ENCODE peak calls at places on chromosomes 3 and 15, in four cellular contexts. X is HepG2, Y is A549, J is GM12878. T is an unnamed sample.

GRCh38 chr3:134364936-134365765 is 9.1 kb downstream of the AMOTL2 start:
- DNase-seq in X (no peak), Y (no peak), J (no peak), T (no peak)

GRCh38 chr3:111434941-111435622 is 106.9 kb upstream of the CD96 start:
- DNase-seq in X (no peak), Y (no peak), J (no peak), T (no peak)

GRCh38 chr15:49137861-49138260 is 17.5 kb downstream of the COPS2 start:
- DNase-seq in X (no peak), Y (no peak), J (no peak), T (no peak)

GRCh38 chr3:171442184-171442583 is 18.0 kb downstream of the TNIK start:
- DNase-seq in X (no peak), Y (no peak), J (no peak), T (no peak)

GRCh38 chr3:101703169-101703568 is 16.7 kb upstream of the RPL24 start:
- DNase-seq in X (no peak), Y (peak; percentile 49), J (no peak), T (no peak)

GRCh38 chr3:126498936-126499335 is 18.6 kb downstream of the UROC1 start:
- DNase-seq in X (peak; percentile 53), Y (no peak), J (no peak), T (no peak)

GRCh38 chr15:37860896-37861295 is 73.5 kb upstream of the TMCO5A start:
- DNase-seq in X (no peak), Y (no peak), J (no peak), T (no peak)

GRCh38 chr3:46946856-46947544 is 29.5 kb downstream of the CCDC12 start:
- DNase-seq in X (peak; percentile 45), Y (no peak), J (no peak), T (peak; percentile 80)

GRCh38 chr3:149678365-149678948 is 20.6 kb upstream of the WWTR1 start:
- DNase-seq in X (no peak), Y (no peak), J (no peak), T (no peak)

GRCh38 chr15:44712108-44713005 is 1.0 kb downstream of the B2M start:
- DNase-seq in X (peak; percentile 43), Y (peak; percentile 71), J (no peak), T (peak; percentile 41)

GRCh38 chr15:26015516-26015915 is 152.4 kb upstream of the ATP10A start:
- DNase-seq in X (no peak), Y (no peak), J (no peak), T (no peak)

GRCh38 chr15:26017665-26018064 is 154.5 kb upstream of the ATP10A start:
- DNase-seq in X (no peak), Y (no peak), J (no peak), T (no peak)

GRCh38 chr15:26007151-26007550 is 144.0 kb upstream of the ATP10A start:
- DNase-seq in X (no peak), Y (no peak), J (no peak), T (no peak)

GRCh38 chr15:26013946-26014345 is 150.8 kb upstream of the ATP10A start:
- DNase-seq in X (no peak), Y (no peak), J (no peak), T (no peak)

GRCh38 chr15:26011916-26012315 is 148.8 kb upstream of the ATP10A start:
- DNase-seq in X (no peak), Y (no peak), J (no peak), T (no peak)
- TF ChIP-seq PBX3 in X (no peak), Y (no peak), J (no peak), T (no peak)

GRCh38 chr15:72785452-72786243 is 2.1 kb upstream of the ADPGK start:
- DNase-seq in X (no peak), Y (no peak), J (no peak), T (no peak)
- TF ChIP-seq PBX3 in X (no peak), Y (no peak), J (no peak), T (no peak)

DNA sequence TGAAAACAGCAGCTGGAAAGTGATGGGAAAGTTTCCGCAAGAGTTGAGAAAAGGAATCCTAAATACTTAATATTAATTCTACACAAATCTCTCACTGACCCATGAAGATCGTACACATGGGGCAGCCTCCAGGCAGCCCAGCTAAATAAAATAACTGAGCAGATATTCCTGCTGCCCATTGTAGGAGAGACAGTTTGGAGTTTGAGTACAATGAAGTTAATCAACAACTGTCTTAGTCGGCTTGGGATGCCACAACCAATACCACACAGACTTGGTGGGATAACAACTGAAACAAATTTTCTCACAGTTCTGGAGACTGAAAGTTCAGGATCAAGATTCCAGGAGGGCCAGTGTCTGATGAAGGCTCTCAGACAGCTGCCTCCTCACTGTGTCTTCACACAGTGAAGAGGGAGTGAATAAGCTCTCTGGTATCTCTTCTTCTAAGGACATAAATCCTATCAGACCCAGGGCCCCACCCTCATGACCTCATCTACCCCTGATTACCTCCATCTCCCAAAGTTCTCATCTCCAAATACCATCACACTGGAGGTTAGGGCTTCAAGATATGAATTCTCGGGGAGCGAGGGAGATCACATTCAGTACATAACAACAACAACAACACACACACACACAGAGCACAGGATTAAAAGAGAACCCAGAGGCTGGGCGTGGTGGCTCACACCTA is 9.7 kb downstream of the TRPM7 start:
- DNase-seq in X (no peak), Y (peak; percentile 74), J (no peak), T (no peak)
- TF ChIP-seq PBX3 in X (no peak), Y (no peak), J (no peak), T (peak; percentile 37)

DNA sequence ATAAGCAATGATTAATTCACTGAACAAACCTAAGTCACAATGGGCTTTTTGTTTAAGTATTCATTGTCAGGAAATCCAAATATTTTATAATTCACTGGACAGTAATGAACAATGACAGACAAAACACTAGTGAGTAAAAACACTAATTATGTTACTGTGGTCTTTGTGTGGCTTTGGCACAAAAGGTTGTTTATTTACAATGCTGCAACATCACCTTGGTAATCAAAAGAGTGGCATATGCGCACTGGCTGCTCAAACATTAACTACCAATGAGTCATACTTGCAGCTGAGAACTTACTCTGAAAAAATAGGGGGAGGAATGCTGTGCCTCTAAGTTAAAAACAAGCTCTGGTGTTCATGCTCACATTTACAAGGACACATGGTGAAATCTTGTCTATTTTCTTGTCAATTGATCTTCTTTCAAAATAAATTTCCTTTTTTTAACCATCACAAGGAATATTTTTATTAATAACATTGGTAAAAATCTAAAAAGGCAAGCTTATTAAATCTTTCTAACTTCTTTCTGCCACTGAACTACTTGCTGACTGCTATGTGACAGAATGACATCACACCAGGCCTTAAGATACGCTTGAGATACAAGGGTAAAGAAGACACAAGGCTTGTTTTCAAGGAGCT is 85.2 kb upstream of the PPIB start:
- DNase-seq in X (peak; percentile 93), Y (peak; percentile 95), J (peak; percentile 75), T (peak; percentile 6)
- TF ChIP-seq PBX3 in X (no peak), Y (peak; percentile 81), J (peak; percentile 68), T (peak; percentile 64)

DNA sequence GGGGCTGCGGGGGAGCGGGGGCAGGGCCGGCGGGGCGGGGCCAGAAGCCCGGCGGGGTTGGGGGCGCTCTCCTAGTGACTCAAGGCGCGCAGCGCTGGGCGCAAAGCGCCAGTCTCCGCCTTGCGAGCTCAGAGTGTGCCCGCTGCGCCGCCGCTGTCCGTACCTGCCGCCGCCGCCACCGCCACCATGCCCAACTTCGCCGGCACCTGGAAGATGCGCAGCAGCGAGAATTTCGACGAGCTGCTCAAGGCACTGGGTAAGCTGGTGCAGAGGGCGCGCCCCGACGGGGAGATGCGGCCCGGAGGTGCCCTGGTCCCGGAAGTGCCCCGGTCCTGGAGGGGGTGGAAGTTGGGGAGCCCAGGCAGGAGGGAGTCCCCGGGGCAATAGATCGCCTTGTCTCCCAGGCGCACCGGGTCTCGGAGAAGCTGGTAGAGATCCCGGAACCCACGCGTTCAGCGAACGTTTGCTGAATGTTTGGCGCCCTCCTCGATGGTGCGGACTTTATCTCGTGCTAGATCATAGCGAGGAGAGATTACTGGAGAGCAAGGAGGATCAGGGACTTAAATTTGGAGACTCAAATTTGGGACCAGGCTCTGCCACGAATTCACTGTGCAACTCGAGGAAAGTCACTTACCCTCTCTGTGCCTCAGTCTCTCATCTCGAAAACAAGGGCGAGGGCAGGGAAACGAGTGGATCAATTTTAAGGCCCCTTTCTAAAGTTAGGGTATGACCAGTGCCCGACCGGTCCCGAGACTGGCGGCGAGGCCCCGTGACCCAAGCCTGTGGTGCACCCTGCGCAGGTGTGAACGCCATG is at the start of gene CRABP1:
- DNase-seq in X (no peak), Y (peak; percentile 27), J (no peak), T (peak; percentile 80)
- TF ChIP-seq PBX3 in X (no peak), Y (no peak), J (no peak), T (no peak)

GRCh38 chr15:68210821-68211655 is 5.9 kb upstream of the CALML4 start:
- DNase-seq in X (no peak), Y (peak; percentile 42), J (no peak), T (peak; percentile 94)

GRCh38 chr15:68211656-68212320 is 6.7 kb upstream of the CALML4 start:
- DNase-seq in X (no peak), Y (no peak), J (no peak), T (no peak)

GRCh38 chr15:68209735-68210408 is 4.7 kb upstream of the CALML4 start:
- DNase-seq in X (no peak), Y (no peak), J (no peak), T (no peak)

GRCh38 chr15:68209272-68209671 is 4.1 kb upstream of the CALML4 start:
- DNase-seq in X (no peak), Y (no peak), J (no peak), T (no peak)

DNA sequence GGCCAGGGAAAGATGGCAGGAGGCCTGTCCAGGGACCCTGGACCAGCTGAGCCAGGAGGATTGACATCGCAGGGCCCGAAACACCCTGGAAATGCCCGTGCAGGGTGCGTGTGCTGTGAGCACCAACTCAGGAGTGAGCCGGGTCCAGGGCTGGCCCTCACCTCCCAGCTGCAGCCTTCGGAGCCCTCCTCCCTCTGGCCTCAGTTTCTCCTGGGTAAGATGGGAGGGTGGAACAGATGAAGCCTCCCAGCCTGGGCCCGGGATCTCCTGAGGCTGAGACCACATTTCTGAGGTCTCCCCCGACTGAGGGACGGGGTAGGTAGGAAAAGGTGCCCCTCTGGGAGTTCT is 5.3 kb upstream of the CALML4 start:
- DNase-seq in X (no peak), Y (no peak), J (no peak), T (no peak)
- TF ChIP-seq PBX3 in X (no peak), Y (no peak), J (no peak), T (no peak)

GRCh38 chr3:82640254-82640653 is 878.8 kb upstream of the GBE1 start:
- DNase-seq in X (no peak), Y (no peak), J (no peak), T (no peak)

GRCh38 chr3:82633319-82633718 is 871.9 kb upstream of the GBE1 start:
- DNase-seq in X (peak; percentile 78), Y (no peak), J (no peak), T (no peak)

GRCh38 chr3:82641701-82642100 is 880.3 kb upstream of the GBE1 start:
- DNase-seq in X (no peak), Y (no peak), J (no peak), T (no peak)

DNA sequence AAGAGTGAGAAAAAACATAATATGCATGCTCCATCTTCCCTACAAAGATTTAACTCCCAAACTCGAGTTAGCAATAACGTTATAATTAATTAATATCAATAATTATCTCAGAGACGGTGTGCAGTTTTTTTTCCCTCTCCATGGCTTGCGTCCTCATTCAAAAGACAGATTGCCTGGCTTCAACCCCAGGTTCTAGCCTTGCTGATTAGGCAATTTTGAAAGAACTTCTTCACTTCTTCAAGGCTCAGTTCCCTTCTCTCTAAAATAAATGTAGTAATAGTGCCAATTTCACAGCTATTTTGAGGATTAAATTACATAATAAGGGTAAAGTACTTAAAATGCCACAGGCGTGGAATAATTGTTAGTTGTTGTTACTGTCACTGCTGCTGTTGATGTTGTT is 876.1 kb upstream of the GBE1 start:
- DNase-seq in X (no peak), Y (no peak), J (no peak), T (no peak)
- TF ChIP-seq PBX3 in X (no peak), Y (no peak), J (no peak), T (no peak)

T was measured in SK-N-SH.